ENCODE peak calls at places on chromosomes 6 and 20, in four cellular contexts. X, U, G and B are unnamed samples. For H3K36me3, the result is how much of the 10 kb centered on the place peaks cover.

GRCh38 chr20:37781626-37782025 is 87.8 kb downstream of the CTNNBL1 start:
- DNase-seq in X (no peak), U (no peak), G (no peak), B (no peak)

GRCh38 chr6:12890171-12890790 is 173.7 kb downstream of the PHACTR1 start:
- DNase-seq in X (no peak), U (no peak), G (no peak), B (peak)

GRCh38 chr6:36210157-36210556 is 13.6 kb downstream of the BRPF3 start:
- DNase-seq in X (no peak), U (no peak), G (no peak), B (no peak)

GRCh38 chr6:21935561-21936028 is 342.0 kb downstream of the SOX4 start:
- DNase-seq in X (no peak), U (no peak), G (peak), B (peak)

GRCh38 chr6:148509789-148510581 is 167.3 kb downstream of the SASH1 start:
- DNase-seq in X (peak), U (peak), G (no peak), B (peak)

GRCh38 chr6:138410048-138410735 is 6.2 kb downstream of the HEBP2 start:
- DNase-seq in X (peak), U (peak), G (no peak), B (peak)

GRCh38 chr20:33789109-33789857 is 21.9 kb upstream of the CHMP4B start:
- DNase-seq in X (peak), U (peak), G (peak), B (peak)

GRCh38 chr6:30097902-30098606 is 14.8 kb downstream of the TRIM31 start:
- DNase-seq in X (no peak), U (no peak), G (no peak), B (no peak)

GRCh38 chr20:16407251-16408067 is 165.8 kb downstream of the KIF16B start:
- DNase-seq in X (no peak), U (no peak), G (no peak), B (no peak)

GRCh38 chr6:34213772-34214171 is 22.9 kb upstream of the HMGA1 start:
- DNase-seq in X (no peak), U (no peak), G (no peak), B (no peak)

DNA sequence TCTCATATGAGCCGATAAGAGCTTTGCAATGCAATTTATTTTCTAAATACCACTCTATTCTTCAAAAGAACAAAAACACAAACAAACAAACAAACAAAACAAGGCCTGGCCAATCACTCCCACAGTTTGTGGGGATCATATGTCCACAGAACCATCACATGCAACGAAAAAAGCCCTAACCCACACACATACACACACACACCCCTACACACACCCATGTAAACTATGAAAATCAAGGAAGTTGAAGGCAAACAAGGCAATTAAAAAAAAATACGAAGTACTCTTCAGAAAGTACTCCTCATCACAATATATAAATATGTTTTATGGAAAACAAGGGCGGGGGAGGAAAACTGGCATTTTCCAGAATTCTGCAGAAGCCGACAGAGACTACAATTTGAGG is 66.2 kb upstream of the PTGIS start:
- DNase-seq in X (no peak), U (no peak), G (no peak), B (no peak)
- H3K27ac ChIP-seq in X (no peak), U (peak), G (no peak), B (no peak)

GRCh38 chr6:167510648-167511047 is 185.8 kb downstream of the TTLL2 start:
- DNase-seq in X (no peak), U (no peak), G (no peak), B (no peak)
- H3K36me3 ChIP-seq in X (under half), U (under half), G (under half), B (under half)

DNA sequence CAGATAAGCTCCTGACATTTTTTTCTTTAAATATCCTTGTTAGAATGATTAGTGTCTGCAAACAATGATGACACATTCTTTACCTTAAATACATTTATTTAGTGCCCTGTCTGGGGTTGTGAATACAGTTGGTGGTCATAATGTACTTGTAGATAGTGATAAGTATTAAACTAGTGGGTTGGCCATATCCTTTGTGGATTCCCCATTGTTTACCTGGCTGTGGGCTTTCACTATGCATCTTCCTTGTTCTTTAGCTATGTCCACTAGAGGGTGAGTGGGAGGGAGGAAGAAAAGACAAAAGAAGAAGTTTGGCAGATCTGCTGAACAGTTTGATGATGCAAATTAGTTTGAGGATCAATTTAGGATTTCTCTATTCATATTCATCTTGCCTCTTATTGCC is 15.7 kb downstream of the HS3ST5 start:
- DNase-seq in X (no peak), U (no peak), G (no peak), B (no peak)
- TF ChIP-seq CTCF in X (no peak), U (no peak), G (no peak), B (no peak)

GRCh38 chr20:62511915-62512610 is 36.3 kb upstream of the GATA5 start:
- DNase-seq in X (peak), U (no peak), G (no peak), B (no peak)
- H3K27ac ChIP-seq in X (peak), U (no peak), G (no peak), B (no peak)

GRCh38 chr20:32786059-32786760 is 24.0 kb downstream of the DNMT3B start:
- DNase-seq in X (no peak), U (no peak), G (no peak), B (no peak)
- H3K36me3 ChIP-seq in X (under half), U (under half), G (under half), B (under half)